ENCODE peak calls at places on chromosomes 5 and 9, in seven cellular contexts. One of them, this sample, is unnamed.

GRCh38 chr9:16715404-16715803 is 155.1 kb downstream of the BNC2 start:
- DNase-seq in AG09309: peak; percentile 90
- DNase-seq in stimulated activated CD8-positive, alpha-beta memory T cell treated with anti-CD3 and anti-CD28 coated beads, Interleukin-15, amount 100 ng/mL, for 1 hour: no peak
- DNase-seq in IMR-90: peak; percentile 73
- DNase-seq in SK-N-DZ: no peak
- DNase-seq in stimulated activated naive CD8-positive, alpha-beta T cell treated with anti-CD3 and anti-CD28 coated beads, Interleukin-15, amount 100 ng/mL, for 72 hours: no peak
- DNase-seq in activated CD8-positive, alpha-beta memory T cell treated with anti-CD3 and anti-CD28 coated beads for 24 hours: no peak
- DNase-seq in this sample: no peak

GRCh38 chr5:103347729-103348128 is 89.2 kb downstream of the MACIR start:
- DNase-seq in AG09309: no peak
- DNase-seq in stimulated activated CD8-positive, alpha-beta memory T cell treated with anti-CD3 and anti-CD28 coated beads, Interleukin-15, amount 100 ng/mL, for 1 hour: no peak
- DNase-seq in IMR-90: no peak
- DNase-seq in SK-N-DZ: no peak
- DNase-seq in stimulated activated naive CD8-positive, alpha-beta T cell treated with anti-CD3 and anti-CD28 coated beads, Interleukin-15, amount 100 ng/mL, for 72 hours: no peak
- DNase-seq in activated CD8-positive, alpha-beta memory T cell treated with anti-CD3 and anti-CD28 coated beads for 24 hours: no peak
- DNase-seq in this sample: no peak

GRCh38 chr5:14167211-14167845 is 24.2 kb downstream of the TRIO start:
- DNase-seq in AG09309: no peak
- DNase-seq in stimulated activated CD8-positive, alpha-beta memory T cell treated with anti-CD3 and anti-CD28 coated beads, Interleukin-15, amount 100 ng/mL, for 1 hour: no peak
- DNase-seq in IMR-90: peak; percentile 70
- DNase-seq in SK-N-DZ: no peak
- DNase-seq in stimulated activated naive CD8-positive, alpha-beta T cell treated with anti-CD3 and anti-CD28 coated beads, Interleukin-15, amount 100 ng/mL, for 72 hours: no peak
- DNase-seq in activated CD8-positive, alpha-beta memory T cell treated with anti-CD3 and anti-CD28 coated beads for 24 hours: no peak
- DNase-seq in this sample: no peak

GRCh38 chr9:84866402-84866801 is 196.9 kb downstream of the NTRK2 start:
- DNase-seq in AG09309: no peak
- DNase-seq in stimulated activated CD8-positive, alpha-beta memory T cell treated with anti-CD3 and anti-CD28 coated beads, Interleukin-15, amount 100 ng/mL, for 1 hour: no peak
- DNase-seq in IMR-90: no peak
- DNase-seq in SK-N-DZ: no peak
- DNase-seq in stimulated activated naive CD8-positive, alpha-beta T cell treated with anti-CD3 and anti-CD28 coated beads, Interleukin-15, amount 100 ng/mL, for 72 hours: no peak
- DNase-seq in activated CD8-positive, alpha-beta memory T cell treated with anti-CD3 and anti-CD28 coated beads for 24 hours: no peak
- DNase-seq in this sample: no peak

GRCh38 chr5:14429614-14430013 is 152.0 kb upstream of the OTULINL start:
- DNase-seq in AG09309: no peak
- DNase-seq in stimulated activated CD8-positive, alpha-beta memory T cell treated with anti-CD3 and anti-CD28 coated beads, Interleukin-15, amount 100 ng/mL, for 1 hour: no peak
- DNase-seq in IMR-90: no peak
- DNase-seq in SK-N-DZ: no peak
- DNase-seq in stimulated activated naive CD8-positive, alpha-beta T cell treated with anti-CD3 and anti-CD28 coated beads, Interleukin-15, amount 100 ng/mL, for 72 hours: no peak
- DNase-seq in activated CD8-positive, alpha-beta memory T cell treated with anti-CD3 and anti-CD28 coated beads for 24 hours: no peak
- DNase-seq in this sample: no peak

GRCh38 chr9:37984672-37985611 is 81.0 kb upstream of the SLC25A51 start:
- DNase-seq in AG09309: no peak
- DNase-seq in stimulated activated CD8-positive, alpha-beta memory T cell treated with anti-CD3 and anti-CD28 coated beads, Interleukin-15, amount 100 ng/mL, for 1 hour: no peak
- DNase-seq in IMR-90: peak; percentile 72
- DNase-seq in SK-N-DZ: peak; percentile 29
- DNase-seq in stimulated activated naive CD8-positive, alpha-beta T cell treated with anti-CD3 and anti-CD28 coated beads, Interleukin-15, amount 100 ng/mL, for 72 hours: no peak
- DNase-seq in activated CD8-positive, alpha-beta memory T cell treated with anti-CD3 and anti-CD28 coated beads for 24 hours: no peak
- DNase-seq in this sample: peak; percentile 30

GRCh38 chr5:167804512-167805220 is 486.8 kb upstream of the WWC1 start:
- DNase-seq in AG09309: no peak
- DNase-seq in stimulated activated CD8-positive, alpha-beta memory T cell treated with anti-CD3 and anti-CD28 coated beads, Interleukin-15, amount 100 ng/mL, for 1 hour: no peak
- DNase-seq in IMR-90: no peak
- DNase-seq in SK-N-DZ: no peak
- DNase-seq in stimulated activated naive CD8-positive, alpha-beta T cell treated with anti-CD3 and anti-CD28 coated beads, Interleukin-15, amount 100 ng/mL, for 72 hours: no peak
- DNase-seq in activated CD8-positive, alpha-beta memory T cell treated with anti-CD3 and anti-CD28 coated beads for 24 hours: no peak
- DNase-seq in this sample: no peak

GRCh38 chr9:137117269-137117731 is 2.8 kb upstream of the DPP7 start:
- DNase-seq in AG09309: no peak
- DNase-seq in stimulated activated CD8-positive, alpha-beta memory T cell treated with anti-CD3 and anti-CD28 coated beads, Interleukin-15, amount 100 ng/mL, for 1 hour: no peak
- DNase-seq in IMR-90: no peak
- DNase-seq in SK-N-DZ: no peak
- DNase-seq in stimulated activated naive CD8-positive, alpha-beta T cell treated with anti-CD3 and anti-CD28 coated beads, Interleukin-15, amount 100 ng/mL, for 72 hours: no peak
- DNase-seq in activated CD8-positive, alpha-beta memory T cell treated with anti-CD3 and anti-CD28 coated beads for 24 hours: no peak
- DNase-seq in this sample: no peak

GRCh38 chr5:43300112-43300511 is 13.1 kb downstream of the HMGCS1 start:
- DNase-seq in AG09309: no peak
- DNase-seq in stimulated activated CD8-positive, alpha-beta memory T cell treated with anti-CD3 and anti-CD28 coated beads, Interleukin-15, amount 100 ng/mL, for 1 hour: no peak
- DNase-seq in IMR-90: no peak
- DNase-seq in SK-N-DZ: no peak
- DNase-seq in stimulated activated naive CD8-positive, alpha-beta T cell treated with anti-CD3 and anti-CD28 coated beads, Interleukin-15, amount 100 ng/mL, for 72 hours: no peak
- DNase-seq in activated CD8-positive, alpha-beta memory T cell treated with anti-CD3 and anti-CD28 coated beads for 24 hours: no peak
- DNase-seq in this sample: no peak

This sample was measured in amniotic stem cell.